ENCODE peak calls at places on chromosomes 11 and 22, in eight cellular contexts. D, M, X, R, Q, A, F and I are unnamed samples.

GRCh38 chr22:19461506-19461905 is 14.0 kb upstream of the C22orf39 start:
- DNase-seq in D (no peak), M (no peak), X (no peak), R (no peak), Q (no peak), A (no peak), F (no peak), I (no peak)

GRCh38 chr22:23033116-23033905 is 37.0 kb upstream of the GNAZ start:
- DNase-seq in D (no peak), M (no peak), X (no peak), R (no peak), Q (no peak), A (no peak), F (no peak), I (no peak)

GRCh38 chr11:65262381-65262680 is 569 bp downstream of the POLA2 start:
- DNase-seq in D (peak; percentile 60), M (no peak), X (no peak), R (no peak), Q (no peak), A (no peak), F (no peak), I (no peak)

GRCh38 chr11:70420008-70420464 is 21.7 kb downstream of the CTTN start:
- DNase-seq in D (peak; percentile 81), M (peak; percentile 94), X (no peak), R (no peak), Q (no peak), A (no peak), F (peak; percentile 42), I (no peak)

GRCh38 chr22:40498454-40499186 is 128.2 kb downstream of the SGSM3 start:
- DNase-seq in D (peak; percentile 54), M (peak; percentile 77), X (no peak), R (peak; percentile 91), Q (peak; percentile 80), A (no peak), F (peak; percentile 94), I (peak; percentile 84)

GRCh38 chr11:44600739-44601416 is 35.4 kb downstream of the CD82 start:
- DNase-seq in D (peak; percentile 63), M (peak; percentile 79), X (no peak), R (no peak), Q (no peak), A (no peak), F (no peak), I (no peak)

GRCh38 chr22:43183496-43184263 is 3.3 kb downstream of the TTLL12 start:
- DNase-seq in D (peak; percentile 44), M (peak; percentile 91), X (no peak), R (no peak), Q (no peak), A (peak; percentile 26), F (no peak), I (no peak)

GRCh38 chr22:44620129-44620840 is 81.7 kb upstream of the PRR5 start:
- DNase-seq in D (peak; percentile 80), M (peak; percentile 91), X (peak; percentile 93), R (no peak), Q (no peak), A (peak; percentile 88), F (no peak), I (no peak)

GRCh38 chr11:47394322-47395224 is 13.8 kb upstream of the SLC39A13 start:
- DNase-seq in D (peak; percentile 65), M (peak; percentile 96), X (peak; percentile 84), R (no peak), Q (no peak), A (peak; percentile 89), F (no peak), I (no peak)

GRCh38 chr22:43053176-43053575 is 36.0 kb downstream of the TTLL1 start:
- DNase-seq in D (no peak), M (no peak), X (no peak), R (no peak), Q (no peak), A (no peak), F (no peak), I (no peak)

GRCh38 chr22:50014053-50014501 is 1.5 kb upstream of the IL17REL start:
- DNase-seq in D (no peak), M (peak; percentile 91), X (no peak), R (no peak), Q (no peak), A (peak; percentile 44), F (no peak), I (no peak)

GRCh38 chr22:19756288-19757128 is 4.1 kb upstream of the TBX1 start:
- DNase-seq in D (peak; percentile 23), M (no peak), X (peak; percentile 82), R (peak; percentile 34), Q (no peak), A (no peak), F (no peak), I (no peak)

GRCh38 chr11:118245946-118246562 is 6.1 kb downstream of the MPZL3 start:
- DNase-seq in D (no peak), M (no peak), X (no peak), R (no peak), Q (no peak), A (no peak), F (no peak), I (no peak)

GRCh38 chr11:118239509-118239908 is 12.7 kb downstream of the MPZL3 start:
- DNase-seq in D (no peak), M (no peak), X (no peak), R (no peak), Q (no peak), A (no peak), F (no peak), I (no peak)

GRCh38 chr11:118243993-118244762 is 8.0 kb downstream of the MPZL3 start:
- DNase-seq in D (no peak), M (no peak), X (no peak), R (no peak), Q (no peak), A (no peak), F (no peak), I (no peak)

GRCh38 chr11:118241191-118242098 is 10.7 kb downstream of the MPZL3 start:
- DNase-seq in D (peak; percentile 20), M (no peak), X (peak; percentile 72), R (peak; percentile 95), Q (no peak), A (no peak), F (no peak), I (no peak)

DNA sequence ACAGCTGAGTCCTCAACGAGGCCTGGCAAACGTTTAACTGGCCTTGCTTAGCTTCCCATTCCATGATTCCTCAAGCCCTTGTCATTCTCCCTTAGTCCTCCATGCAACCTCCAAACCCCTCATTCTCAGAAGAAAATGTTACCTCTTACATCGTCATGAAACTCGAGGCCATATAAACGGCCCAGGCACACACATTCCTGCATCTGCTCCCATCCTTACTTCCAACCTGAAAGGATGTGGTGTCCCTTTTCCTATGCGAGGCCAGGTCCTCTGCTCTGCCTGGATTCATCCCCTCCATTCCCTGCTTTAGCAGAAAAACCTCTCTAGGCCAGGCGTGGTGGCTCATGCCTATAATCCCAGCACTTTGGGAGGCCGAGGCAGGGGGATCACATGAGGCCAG is 9.0 kb downstream of the MPZL3 start:
- DNase-seq in D (no peak), M (no peak), X (no peak), R (no peak), Q (no peak), A (no peak), F (no peak), I (no peak)
- H3K4me3 ChIP-seq in D (no peak overlapping the region), M (no peak overlapping the region), X (no peak overlapping the region), R (no peak overlapping the region), Q (no peak overlapping the region), A (no peak overlapping the region), F (no peak overlapping the region), I (no peak overlapping the region)

GRCh38 chr11:408154-409007 is 6.4 kb downstream of the SIGIRR start:
- DNase-seq in D (no peak), M (no peak), X (no peak), R (no peak), Q (no peak), A (peak; percentile 54), F (no peak), I (no peak)

GRCh38 chr11:407651-408080 is 7.1 kb downstream of the SIGIRR start:
- DNase-seq in D (no peak), M (no peak), X (no peak), R (no peak), Q (no peak), A (no peak), F (no peak), I (no peak)

GRCh38 chr11:405976-406795 is 8.6 kb downstream of the SIGIRR start:
- DNase-seq in D (no peak), M (no peak), X (peak; percentile 59), R (no peak), Q (no peak), A (peak; percentile 65), F (no peak), I (no peak)

GRCh38 chr11:405323-405975 is 9.3 kb downstream of the SIGIRR start:
- DNase-seq in D (peak; percentile 59), M (no peak), X (no peak), R (no peak), Q (no peak), A (peak; percentile 73), F (no peak), I (no peak)

DNA sequence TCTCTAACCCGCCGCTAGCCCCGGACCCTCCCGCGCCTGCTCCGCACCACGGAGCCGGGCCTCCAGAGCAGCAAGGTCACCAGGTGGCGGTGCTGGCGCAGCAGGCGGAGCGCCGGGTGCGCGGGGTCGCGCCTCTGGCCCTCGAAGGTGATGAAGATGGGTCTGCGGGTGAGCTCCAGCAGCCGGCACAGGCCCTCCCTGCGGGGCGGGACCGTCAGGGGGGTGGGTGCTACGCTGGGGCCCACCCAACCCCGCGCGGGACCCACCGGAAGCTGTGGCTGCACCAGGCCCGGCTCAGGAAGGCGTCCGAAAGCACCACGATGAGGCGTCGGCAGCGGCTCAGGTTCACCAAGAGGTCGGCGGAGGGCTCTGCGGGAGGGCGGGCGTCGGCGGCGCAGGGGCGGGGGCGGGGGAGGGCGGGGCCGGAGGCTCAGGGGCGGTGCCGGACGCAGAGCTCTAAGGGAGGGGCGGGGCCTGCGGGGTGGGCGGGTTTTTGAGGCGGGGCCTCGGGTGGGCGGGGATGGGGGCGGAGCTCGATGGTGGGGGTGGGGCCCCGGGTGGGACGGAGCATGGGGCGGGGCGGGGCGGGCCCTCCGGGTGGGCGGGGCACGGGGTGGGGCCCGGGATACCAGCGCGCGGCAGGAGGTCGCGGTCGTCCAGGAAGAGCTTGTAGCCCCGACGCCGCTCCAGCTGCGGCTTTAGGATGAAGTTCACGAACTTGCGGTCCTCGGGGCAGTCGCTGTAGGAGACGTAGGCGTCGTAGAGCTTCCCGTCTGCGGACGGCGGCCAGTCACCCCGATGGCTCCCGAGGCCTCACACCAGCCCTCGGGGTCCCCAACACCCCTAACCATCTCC is 7.8 kb downstream of the SIGIRR start:
- DNase-seq in D (peak; percentile 89), M (peak; percentile 98), X (peak; percentile 96), R (peak; percentile 69), Q (peak; percentile 44), A (peak; percentile 93), F (no peak), I (no peak)
- TF ChIP-seq CTCF in D (no peak), M (no peak), X (no peak), R (no peak), Q (no peak), A (peak; percentile 18), F (no peak), I (no peak)

GRCh38 chr11:10301656-10302293 is 3.1 kb upstream of the ADM start:
- DNase-seq in D (peak; percentile 66), M (no peak), X (no peak), R (no peak), Q (no peak), A (no peak), F (no peak), I (no peak)
- H3K4me3 ChIP-seq in D (peak overlapping the region; percentile 89), M (peak overlapping the region; percentile 93), X (no peak overlapping the region), R (peak overlapping the region; percentile 93), Q (peak overlapping the region; percentile 79), A (peak overlapping the region; percentile 72), F (peak overlapping the region; percentile 55), I (peak overlapping the region; percentile 100)

GRCh38 chr11:17014774-17015638 is 792 bp upstream of the PLEKHA7 start:
- DNase-seq in D (peak; percentile 17), M (peak; percentile 81), X (no peak), R (peak; percentile 75), Q (no peak), A (no peak), F (peak; percentile 51), I (no peak)
- TF ChIP-seq CTCF in D (peak; percentile 40), M (peak; percentile 23), X (peak; percentile 24), R (peak; percentile 19), Q (peak; percentile 28), A (peak; percentile 49), F (peak; percentile 76), I (no peak)